ENCODE peak calls at places on chromosomes 13 and 19, in five cellular contexts. L is A549, H is GM13976, I is heart right ventricle, Z is hypothalamus. A is an unnamed sample.

GRCh38 chr13:24842533-24843278 is 78.7 kb downstream of the RNF17 start:
- DNase-seq in L (no peak), H (no peak), I (no peak), Z (no peak), A (no peak)

GRCh38 chr19:35253316-35254286 is 4.8 kb downstream of the LSR start:
- DNase-seq in L (no peak), H (no peak), I (no peak), Z (no peak), A (no peak)

GRCh38 chr19:17398902-17399527 is 5.0 kb upstream of the CCDC194 start:
- DNase-seq in L (no peak), H (no peak), I (no peak), Z (no peak), A (no peak)

GRCh38 chr13:48404952-48405351 is 8.0 kb downstream of the LPAR6 start:
- DNase-seq in L (no peak), H (no peak), I (no peak), Z (no peak), A (no peak)

GRCh38 chr13:43196171-43196611 is 172.8 kb downstream of the DNAJC15 start:
- DNase-seq in L (no peak), H (no peak), I (peak), Z (no peak), A (peak)

GRCh38 chr19:11091343-11092153 is 2.3 kb downstream of the LDLR start:
- DNase-seq in L (peak), H (no peak), I (peak), Z (no peak), A (peak)

GRCh38 chr13:78194904-78195639 is 276.4 kb upstream of the EDNRB start:
- DNase-seq in L (no peak), H (no peak), I (no peak), Z (no peak), A (no peak)

GRCh38 chr13:97856001-97856675 is 97.3 kb upstream of the IPO5 start:
- DNase-seq in L (no peak), H (no peak), I (peak), Z (no peak), A (peak)

GRCh38 chr19:14080887-14081796 is 4.4 kb downstream of the C19orf67 start:
- DNase-seq in L (peak), H (peak), I (peak), Z (peak), A (peak)

GRCh38 chr19:47065242-47065641 is 16.8 kb upstream of the TMEM160 start:
- DNase-seq in L (no peak), H (no peak), I (no peak), Z (no peak), A (no peak)

GRCh38 chr19:28494466-28494865 is 718.5 kb downstream of the UQCRFS1 start:
- DNase-seq in L (no peak), H (no peak), I (no peak), Z (no peak), A (no peak)

GRCh38 chr13:94515911-94516310 is 36.4 kb upstream of the DCT start:
- DNase-seq in L (no peak), H (no peak), I (no peak), Z (no peak), A (no peak)

GRCh38 chr13:67438465-67438864 is 208.3 kb upstream of the PCDH9 start:
- DNase-seq in L (peak), H (no peak), I (no peak), Z (no peak), A (peak)

GRCh38 chr19:41876847-41877489 is at the start of gene CD79A:
- DNase-seq in L (no peak), H (peak), I (no peak), Z (no peak), A (no peak)